ENCODE peak calls at places on chromosomes 5 and 9, in five cellular contexts. F, N, L, B and I are unnamed samples.

GRCh38 chr9:33198163-33198562 is 31.0 kb upstream of the B4GALT1 start:
- DNase-seq in B (no peak), L (no peak), N (peak; percentile 77), F (no peak), I (no peak)

GRCh38 chr5:163473613-163474243 is 13.3 kb downstream of the HMMR start:
- DNase-seq in N (peak; percentile 37), B (no peak), L (no peak), F (no peak), I (no peak)

GRCh38 chr5:162474239-162474638 is 406.7 kb downstream of the GABRG2 start:
- DNase-seq in N (no peak), L (no peak), F (no peak), B (no peak), I (no peak)

GRCh38 chr9:121835581-121836381 is 184.3 kb downstream of the DAB2IP start:
- DNase-seq in B (no peak), L (no peak), F (no peak), N (no peak), I (no peak)

GRCh38 chr9:116039312-116039711 is 114.3 kb upstream of the PAPPA start:
- DNase-seq in B (no peak), N (no peak), F (no peak), L (no peak), I (no peak)

GRCh38 chr5:78007232-78007631 is 231.1 kb upstream of the TBCA start:
- DNase-seq in L (no peak), N (no peak), F (no peak), B (no peak), I (no peak)

GRCh38 chr5:117769877-117770276 is 1195.3 kb upstream of the SEMA6A start:
- DNase-seq in L (no peak), N (no peak), F (no peak), B (no peak), I (no peak)

GRCh38 chr9:114371986-114372917 is 15.5 kb downstream of the AKNA start:
- DNase-seq in F (no peak), L (peak; percentile 83), N (peak; percentile 74), B (peak; percentile 58), I (no peak)

GRCh38 chr5:147669113-147669869 is 113.2 kb downstream of the JAKMIP2 start:
- DNase-seq in N (no peak), L (no peak), F (no peak), B (no peak), I (no peak)

GRCh38 chr5:142235050-142235797 is 89.6 kb downstream of the SPRY4 start:
- DNase-seq in B (no peak), N (peak; percentile 19), L (no peak), F (peak; percentile 89), I (peak; percentile 74)

GRCh38 chr9:17191095-17191494 is 56.3 kb downstream of the CNTLN start:
- DNase-seq in F (no peak), L (no peak), B (no peak), N (no peak), I (no peak)

GRCh38 chr5:1235379-1235778 is 10.2 kb downstream of the SLC6A18 start:
- DNase-seq in F (no peak), B (no peak), L (no peak), N (no peak), I (no peak)

GRCh38 chr5:36875789-36876388 is 680 bp upstream of the NIPBL start:
- DNase-seq in L (peak; percentile 89), F (peak; percentile 74), N (peak; percentile 72), B (peak; percentile 69), I (peak; percentile 69)

GRCh38 chr5:77637170-77638074 is 1.1 kb downstream of the OTP start:
- DNase-seq in N (no peak), L (no peak), F (peak; percentile 17), B (no peak), I (no peak)

GRCh38 chr5:56951946-56952691 is at the start of gene MIER3:
- DNase-seq in N (peak; percentile 61), B (peak; percentile 72), L (peak; percentile 84), F (peak; percentile 98), I (peak; percentile 79)

GRCh38 chr5:140967226-140967893 is 1.1 kb downstream of the PCDHAC2 start:
- DNase-seq in B (no peak), N (no peak), F (no peak), L (no peak), I (no peak)

GRCh38 chr9:93260290-93261066 is 76.5 kb downstream of the WNK2 start:
- DNase-seq in F (no peak), L (no peak), B (no peak), N (no peak), I (no peak)

GRCh38 chr5:16654647-16655334 is 38.0 kb upstream of the RETREG1 start:
- DNase-seq in F (no peak), N (no peak), L (peak; percentile 18), B (no peak), I (no peak)

GRCh38 chr9:79895232-79895631 is 323.5 kb downstream of the TLE4 start:
- DNase-seq in F (no peak), L (no peak), N (no peak), B (no peak), I (no peak)

GRCh38 chr9:124180557-124180956 is 77.2 kb upstream of the NEK6 start:
- DNase-seq in F (no peak), B (no peak), L (no peak), N (peak; percentile 46), I (no peak)

GRCh38 chr5:140358738-140359310 is 1.2 kb upstream of the SLC4A9 start:
- DNase-seq in L (no peak), F (peak; percentile 65), N (peak; percentile 45), B (no peak), I (peak; percentile 54)

GRCh38 chr9:109014267-109015025 is 1.1 kb upstream of the CTNNAL1 start:
- DNase-seq in B (no peak), F (no peak), N (peak; percentile 58), L (peak; percentile 11), I (no peak)

GRCh38 chr9:121772600-121773285 is 121.3 kb downstream of the DAB2IP start:
- DNase-seq in N (no peak), F (no peak), L (no peak), B (no peak), I (no peak)

GRCh38 chr9:114804504-114804903 is 1.3 kb downstream of the TNFSF15 start:
- DNase-seq in F (no peak), L (peak; percentile 3), B (no peak), N (peak; percentile 39), I (no peak)

GRCh38 chr9:116288658-116289057 is 135.1 kb downstream of the PAPPA start:
- DNase-seq in B (no peak), L (no peak), N (peak; percentile 100), F (no peak), I (no peak)

GRCh38 chr9:127967151-127967809 is 13.5 kb downstream of the EEIG1 start:
- DNase-seq in N (no peak), L (no peak), B (peak; percentile 5), F (no peak), I (no peak)